ENCODE peak calls at places on chromosomes 11 and 22, in ten cellular contexts. One of them, this sample, is unnamed.

GRCh38 chr22:43226368-43226979 is 39.5 kb upstream of the TTLL12 start:
- DNase-seq in activated T-cell treated with anti-CD3 and anti-CD28 coated beads for 1 hour: no peak
- DNase-seq in mucosa of descending colon: no peak
- DNase-seq in NCI-H1436 treated with DMSO at 0.1 percent for 48 hours: no peak
- DNase-seq in CD8-positive, alpha-beta memory T cell: no peak
- DNase-seq in HTR-8/SVneo: no peak
- DNase-seq in transverse colon: no peak
- DNase-seq in activated CD4-positive, CD25-positive, alpha-beta regulatory T cell: no peak
- DNase-seq in T-helper 2 cell: no peak
- DNase-seq in ecto neural progenitor cell: peak
- DNase-seq in this sample: no peak

GRCh38 chr11:72225411-72225951 is 914 bp downstream of the INPPL1 start:
- DNase-seq in activated T-cell treated with anti-CD3 and anti-CD28 coated beads for 1 hour: no peak
- DNase-seq in mucosa of descending colon: no peak
- DNase-seq in NCI-H1436 treated with DMSO at 0.1 percent for 48 hours: no peak
- DNase-seq in CD8-positive, alpha-beta memory T cell: peak
- DNase-seq in HTR-8/SVneo: no peak
- DNase-seq in transverse colon: no peak
- DNase-seq in activated CD4-positive, CD25-positive, alpha-beta regulatory T cell: no peak
- DNase-seq in T-helper 2 cell: no peak
- DNase-seq in ecto neural progenitor cell: peak
- DNase-seq in this sample: no peak

GRCh38 chr22:22450343-22450839 is 58.2 kb downstream of the ZNF280B start:
- DNase-seq in activated T-cell treated with anti-CD3 and anti-CD28 coated beads for 1 hour: no peak
- DNase-seq in mucosa of descending colon: no peak
- DNase-seq in NCI-H1436 treated with DMSO at 0.1 percent for 48 hours: no peak
- DNase-seq in CD8-positive, alpha-beta memory T cell: no peak
- DNase-seq in HTR-8/SVneo: no peak
- DNase-seq in transverse colon: peak
- DNase-seq in activated CD4-positive, CD25-positive, alpha-beta regulatory T cell: no peak
- DNase-seq in T-helper 2 cell: no peak
- DNase-seq in ecto neural progenitor cell: no peak
- DNase-seq in this sample: no peak

GRCh38 chr11:15035283-15035682 is 38.1 kb upstream of the CALCB start:
- DNase-seq in activated T-cell treated with anti-CD3 and anti-CD28 coated beads for 1 hour: no peak
- DNase-seq in mucosa of descending colon: peak
- DNase-seq in NCI-H1436 treated with DMSO at 0.1 percent for 48 hours: no peak
- DNase-seq in CD8-positive, alpha-beta memory T cell: no peak
- DNase-seq in HTR-8/SVneo: no peak
- DNase-seq in transverse colon: no peak
- DNase-seq in activated CD4-positive, CD25-positive, alpha-beta regulatory T cell: no peak
- DNase-seq in T-helper 2 cell: no peak
- DNase-seq in ecto neural progenitor cell: peak
- DNase-seq in this sample: no peak

GRCh38 chr11:93532285-93532789 is 10.9 kb downstream of the SMCO4 start:
- DNase-seq in activated T-cell treated with anti-CD3 and anti-CD28 coated beads for 1 hour: no peak
- DNase-seq in mucosa of descending colon: no peak
- DNase-seq in NCI-H1436 treated with DMSO at 0.1 percent for 48 hours: no peak
- DNase-seq in CD8-positive, alpha-beta memory T cell: no peak
- DNase-seq in HTR-8/SVneo: no peak
- DNase-seq in transverse colon: no peak
- DNase-seq in activated CD4-positive, CD25-positive, alpha-beta regulatory T cell: no peak
- DNase-seq in T-helper 2 cell: no peak
- DNase-seq in ecto neural progenitor cell: no peak
- DNase-seq in this sample: no peak

GRCh38 chr11:469684-470667 is 19.9 kb downstream of the PTDSS2 start:
- DNase-seq in activated T-cell treated with anti-CD3 and anti-CD28 coated beads for 1 hour: no peak
- DNase-seq in mucosa of descending colon: peak
- DNase-seq in NCI-H1436 treated with DMSO at 0.1 percent for 48 hours: no peak
- DNase-seq in CD8-positive, alpha-beta memory T cell: no peak
- DNase-seq in HTR-8/SVneo: peak
- DNase-seq in transverse colon: peak
- DNase-seq in activated CD4-positive, CD25-positive, alpha-beta regulatory T cell: no peak
- DNase-seq in T-helper 2 cell: no peak
- DNase-seq in ecto neural progenitor cell: no peak
- DNase-seq in this sample: no peak

GRCh38 chr22:16970446-16970845 is 37.6 kb downstream of the GAB4 start:
- DNase-seq in activated T-cell treated with anti-CD3 and anti-CD28 coated beads for 1 hour: no peak
- DNase-seq in mucosa of descending colon: no peak
- DNase-seq in NCI-H1436 treated with DMSO at 0.1 percent for 48 hours: no peak
- DNase-seq in CD8-positive, alpha-beta memory T cell: no peak
- DNase-seq in HTR-8/SVneo: no peak
- DNase-seq in transverse colon: no peak
- DNase-seq in activated CD4-positive, CD25-positive, alpha-beta regulatory T cell: no peak
- DNase-seq in T-helper 2 cell: no peak
- DNase-seq in ecto neural progenitor cell: no peak
- DNase-seq in this sample: no peak

GRCh38 chr11:1963864-1964263 is 16.7 kb downstream of the MRPL23 start:
- DNase-seq in activated T-cell treated with anti-CD3 and anti-CD28 coated beads for 1 hour: no peak
- DNase-seq in mucosa of descending colon: no peak
- DNase-seq in NCI-H1436 treated with DMSO at 0.1 percent for 48 hours: no peak
- DNase-seq in CD8-positive, alpha-beta memory T cell: no peak
- DNase-seq in HTR-8/SVneo: no peak
- DNase-seq in transverse colon: no peak
- DNase-seq in activated CD4-positive, CD25-positive, alpha-beta regulatory T cell: no peak
- DNase-seq in T-helper 2 cell: no peak
- DNase-seq in ecto neural progenitor cell: no peak
- DNase-seq in this sample: no peak

GRCh38 chr11:64141081-64141783 is 24.7 kb downstream of the MACROD1 start:
- DNase-seq in activated T-cell treated with anti-CD3 and anti-CD28 coated beads for 1 hour: no peak
- DNase-seq in mucosa of descending colon: no peak
- DNase-seq in NCI-H1436 treated with DMSO at 0.1 percent for 48 hours: no peak
- DNase-seq in CD8-positive, alpha-beta memory T cell: no peak
- DNase-seq in HTR-8/SVneo: no peak
- DNase-seq in transverse colon: no peak
- DNase-seq in activated CD4-positive, CD25-positive, alpha-beta regulatory T cell: no peak
- DNase-seq in T-helper 2 cell: no peak
- DNase-seq in ecto neural progenitor cell: no peak
- DNase-seq in this sample: no peak